ENCODE peak calls at places on chromosome 10, in ten cellular contexts. Y, Z, J, O, F, U, G, E, B and W are unnamed samples.

GRCh38 chr10:70232155-70232858 is 922 bp downstream of the PPA1 start:
- DNase-seq in J (no peak), Z (peak; percentile 51), F (no peak), B (peak; percentile 11), G (peak; percentile 43), Y (no peak), U (peak; percentile 26), O (peak; percentile 78), E (peak; percentile 57), W (peak; percentile 8)

GRCh38 chr10:98425511-98426352 is 10.8 kb upstream of the PYROXD2 start:
- DNase-seq in G (no peak), O (peak; percentile 50), E (peak; percentile 65), Y (no peak), U (peak; percentile 78), B (peak; percentile 20), J (no peak), Z (peak; percentile 60), F (peak; percentile 37), W (no peak)

GRCh38 chr10:124116771-124117510 is 23.5 kb upstream of the CHST15 start:
- DNase-seq in F (no peak), O (no peak), Z (no peak), J (no peak), Y (no peak), U (no peak), E (no peak), G (no peak), B (no peak), W (no peak)

GRCh38 chr10:48306870-48307531 is 524 bp downstream of the MAPK8 start:
- DNase-seq in Z (peak; percentile 36), Y (no peak), O (peak; percentile 82), E (peak; percentile 46), B (peak; percentile 72), J (peak; percentile 53), G (peak; percentile 54), U (peak; percentile 68), F (peak; percentile 29), W (no peak)

GRCh38 chr10:29691564-29692064 is 56.8 kb upstream of the SVIL start:
- DNase-seq in U (no peak), G (no peak), O (peak; percentile 86), F (no peak), Z (peak; percentile 78), Y (no peak), B (no peak), E (peak; percentile 62), J (peak; percentile 59), W (no peak)

GRCh38 chr10:64091889-64092288 is 570.7 kb downstream of the REEP3 start:
- DNase-seq in Y (no peak), J (no peak), B (no peak), Z (peak; percentile 27), U (peak; percentile 12), F (no peak), O (peak; percentile 27), E (peak; percentile 1), G (no peak), W (no peak)

GRCh38 chr10:102627446-102628293 is 16.6 kb upstream of the TRIM8 start:
- DNase-seq in U (no peak), Y (no peak), O (peak; percentile 90), Z (peak; percentile 86), F (no peak), E (peak; percentile 67), B (no peak), J (no peak), G (no peak), W (no peak)

GRCh38 chr10:14926722-14927416 is 27.0 kb downstream of the DCLRE1C start:
- DNase-seq in J (no peak), E (no peak), Y (no peak), G (no peak), B (no peak), U (no peak), O (no peak), F (no peak), Z (no peak), W (no peak)

GRCh38 chr10:113616244-113617074 is 47.4 kb downstream of the NRAP start:
- DNase-seq in E (peak; percentile 20), J (no peak), Z (peak; percentile 4), U (peak; percentile 46), O (no peak), F (peak; percentile 36), B (no peak), G (peak; percentile 5), Y (no peak), W (no peak)

GRCh38 chr10:3281911-3282310 is 109.3 kb upstream of the PITRM1 start:
- DNase-seq in F (no peak), B (no peak), Y (no peak), O (no peak), E (no peak), G (no peak), Z (no peak), U (no peak), J (no peak), W (no peak)

GRCh38 chr10:77163670-77164348 is 473.8 kb downstream of the KCNMA1 start:
- DNase-seq in J (peak; percentile 62), G (no peak), F (no peak), O (peak; percentile 86), U (no peak), Z (peak; percentile 99), B (no peak), Y (peak; percentile 92), E (peak; percentile 97), W (no peak)

GRCh38 chr10:43166879-43167490 is 28.7 kb downstream of the CSGALNACT2 start:
- DNase-seq in U (no peak), J (no peak), O (no peak), F (no peak), G (peak; percentile 62), Z (no peak), E (no peak), Y (no peak), B (no peak), W (no peak)

GRCh38 chr10:42977032-42977416 is 99.8 kb upstream of the RET start:
- DNase-seq in G (no peak), F (no peak), O (no peak), J (peak; percentile 8), B (no peak), U (no peak), Y (no peak), Z (no peak), E (no peak), W (no peak)

GRCh38 chr10:86718556-86718955 is 37.9 kb upstream of the BMPR1A start:
- DNase-seq in E (no peak), F (no peak), U (no peak), G (no peak), O (no peak), B (no peak), Y (no peak), Z (no peak), J (no peak), W (no peak)

GRCh38 chr10:25068152-25069058 is 52.0 kb downstream of the THNSL1 start:
- DNase-seq in G (no peak), Z (peak; percentile 93), Y (no peak), B (no peak), E (peak; percentile 23), O (peak; percentile 74), U (no peak), F (no peak), J (no peak), W (no peak)

GRCh38 chr10:133294189-133294588 is 14.5 kb downstream of the TUBGCP2 start:
- DNase-seq in Z (no peak), U (no peak), Y (no peak), O (no peak), G (no peak), B (no peak), E (no peak), F (no peak), J (no peak), W (no peak)

GRCh38 chr10:60186315-60187071 is 203.2 kb downstream of the ANK3 start:
- DNase-seq in F (no peak), U (no peak), O (peak; percentile 50), E (no peak), Z (peak; percentile 36), J (peak; percentile 51), Y (no peak), G (no peak), B (no peak), W (no peak)

GRCh38 chr10:111004016-111004415 is 72.8 kb upstream of the ADRA2A start:
- DNase-seq in E (no peak), J (no peak), O (no peak), G (no peak), Y (no peak), F (no peak), Z (no peak), B (no peak), U (no peak), W (no peak)

GRCh38 chr10:57694956-57695605 is 572.6 kb downstream of the IPMK start:
- DNase-seq in Z (peak; percentile 67), J (no peak), E (peak; percentile 44), O (no peak), F (no peak), G (peak; percentile 77), U (no peak), Y (no peak), B (no peak), W (no peak)

GRCh38 chr10:76080991-76081390 is 649.6 kb downstream of the LRMDA start:
- DNase-seq in E (peak; percentile 18), B (no peak), G (no peak), Z (no peak), Y (no peak), U (no peak), O (peak; percentile 7), F (no peak), J (no peak), W (no peak)

GRCh38 chr10:22253578-22253882 is 35.7 kb upstream of the EBLN1 start:
- DNase-seq in G (no peak), Y (no peak), O (no peak), U (no peak), J (peak; percentile 42), E (peak; percentile 1), B (no peak), F (peak; percentile 8), Z (no peak), W (peak; percentile 38)

GRCh38 chr10:63901916-63902315 is 380.7 kb downstream of the REEP3 start:
- DNase-seq in G (no peak), Y (no peak), B (no peak), O (peak; percentile 48), E (peak; percentile 2), F (no peak), Z (peak; percentile 19), J (no peak), U (no peak), W (no peak)

GRCh38 chr10:46236941-46237681 is 49.7 kb upstream of the ANTXRL start:
- DNase-seq in Y (no peak), B (no peak), U (no peak), E (no peak), F (no peak), Z (no peak), G (no peak), J (no peak), O (no peak), W (no peak)

GRCh38 chr10:118667732-118668131 is 72.3 kb upstream of the PRLHR start:
- DNase-seq in E (no peak), O (no peak), G (no peak), Y (no peak), Z (no peak), F (no peak), U (no peak), B (no peak), J (no peak), W (no peak)

GRCh38 chr10:14009315-14010082 is 321.2 kb downstream of the FRMD4A start:
- DNase-seq in B (peak; percentile 43), E (peak; percentile 63), U (no peak), Z (peak; percentile 80), G (no peak), J (no peak), O (peak; percentile 77), Y (no peak), F (peak; percentile 13), W (peak; percentile 49)

GRCh38 chr10:110965216-110965615 is 45.8 kb downstream of the SHOC2 start:
- DNase-seq in E (no peak), Z (no peak), B (no peak), O (no peak), Y (no peak), F (no peak), U (no peak), G (no peak), J (no peak), W (no peak)

GRCh38 chr10:20276127-20276979 is 460.1 kb downstream of the PLXDC2 start:
- DNase-seq in E (peak; percentile 3), Y (no peak), J (no peak), Z (no peak), G (peak; percentile 72), U (no peak), B (no peak), F (peak; percentile 10), O (peak; percentile 51), W (no peak)

GRCh38 chr10:96992721-96993120 is 160.6 kb downstream of the LCOR start:
- DNase-seq in B (no peak), O (no peak), G (no peak), U (no peak), Z (no peak), J (no peak), F (no peak), Y (no peak), E (no peak), W (no peak)